ENCODE peak calls at places on chromosomes 6 and 20, in ten cellular contexts. E, X, C, L, N, O, A, H, I and V are unnamed samples. For H3K4me1, the result is how much of the 10 kb centered on the place peaks cover.

GRCh38 chr6:5192135-5192794 is 68.5 kb downstream of the LYRM4 start:
- DNase-seq in N (no peak), C (no peak), H (no peak), X (no peak), I (no peak), E (no peak), O (no peak), A (no peak), L (no peak), V (no peak)

GRCh38 chr6:44264154-44265002 is 973 bp downstream of the NFKBIE start:
- DNase-seq in E (peak), I (peak), A (no peak), X (no peak), C (no peak), N (no peak), H (no peak), O (no peak), L (no peak), V (no peak)

GRCh38 chr6:29516108-29516507 is 28.4 kb upstream of the MAS1L start:
- DNase-seq in L (peak), A (peak), E (peak), H (no peak), X (no peak), C (peak), I (no peak), O (no peak), N (no peak), V (no peak)

GRCh38 chr6:94372229-94372628 is 952.9 kb upstream of the EPHA7 start:
- DNase-seq in C (no peak), O (no peak), I (no peak), E (no peak), N (no peak), L (no peak), H (no peak), X (no peak), A (no peak), V (no peak)

GRCh38 chr6:34201455-34202098 is 35.1 kb upstream of the HMGA1 start:
- DNase-seq in L (peak), O (no peak), I (no peak), C (peak), X (no peak), H (no peak), A (no peak), E (peak), N (no peak), V (no peak)

GRCh38 chr20:54132612-54133433 is 41.0 kb downstream of the CYP24A1 start:
- DNase-seq in H (no peak), C (peak), N (no peak), L (peak), I (no peak), O (peak), A (peak), X (peak), E (peak), V (peak)

GRCh38 chr6:166415306-166415705 is 32.6 kb upstream of the MPC1 start:
- DNase-seq in A (no peak), C (no peak), N (no peak), X (no peak), H (no peak), L (no peak), E (no peak), I (no peak), O (no peak), V (no peak)

GRCh38 chr20:25399038-25399430 is 8.4 kb upstream of the ABHD12 start:
- DNase-seq in H (peak), X (peak), L (peak), A (no peak), N (no peak), C (peak), O (peak), I (no peak), E (peak), V (peak)

GRCh38 chr6:158818008-158818579 is 1.1 kb downstream of the EZR start:
- DNase-seq in I (peak), A (no peak), E (peak), C (no peak), L (peak), O (peak), H (peak), N (peak), X (peak), V (peak)

GRCh38 chr6:33589723-33590530 is 9.9 kb upstream of the BAK1 start:
- DNase-seq in N (peak), O (peak), A (peak), C (peak), X (peak), H (peak), L (peak), I (peak), E (peak), V (peak)

GRCh38 chr6:35299674-35300073 is 2.1 kb downstream of the DEF6 start:
- DNase-seq in H (peak), O (no peak), X (no peak), L (no peak), A (no peak), C (no peak), N (no peak), I (peak), E (no peak), V (no peak)

GRCh38 chr6:35305117-35305516 is 7.5 kb downstream of the DEF6 start:
- DNase-seq in H (no peak), A (no peak), O (peak), C (no peak), E (no peak), X (no peak), N (no peak), I (no peak), L (peak), V (peak)

GRCh38 chr6:35304299-35304698 is 6.7 kb downstream of the DEF6 start:
- DNase-seq in C (no peak), L (no peak), X (no peak), O (no peak), H (no peak), N (no peak), E (no peak), A (no peak), I (no peak), V (no peak)

GRCh38 chr6:35300848-35301247 is 3.2 kb downstream of the DEF6 start:
- DNase-seq in O (no peak), N (no peak), C (no peak), H (no peak), I (no peak), X (no peak), L (no peak), A (no peak), E (no peak), V (no peak)

GRCh38 chr6:35302604-35303218 is 5.1 kb downstream of the DEF6 start:
- DNase-seq in N (no peak), H (no peak), O (peak), I (peak), E (peak), A (peak), C (peak), L (peak), X (peak), V (peak)
- H3K4me1 ChIP-seq in N (under half), H (under half), O (under half), I (under half), E (under half), A (under half), C (under half), L (under half), X (under half), V (under half)

GRCh38 chr6:143677577-143677890 is 231 bp upstream of the PHACTR2 start:
- DNase-seq in X (no peak), I (no peak), A (no peak), O (no peak), E (no peak), N (no peak), L (no peak), C (no peak), H (no peak), V (no peak)

GRCh38 chr6:143677891-143678737 is at the start of gene PHACTR2:
- DNase-seq in O (peak), A (no peak), E (peak), I (peak), L (peak), N (peak), C (peak), H (peak), X (peak), V (peak)

GRCh38 chr6:143680157-143680556 is 2.4 kb downstream of the PHACTR2 start:
- DNase-seq in A (no peak), E (no peak), O (no peak), H (no peak), X (no peak), C (no peak), L (no peak), I (no peak), N (no peak), V (peak)

GRCh38 chr6:143676437-143677045 is 1.2 kb upstream of the PHACTR2 start:
- DNase-seq in C (no peak), E (no peak), A (no peak), N (no peak), X (no peak), O (peak), H (no peak), L (no peak), I (no peak), V (peak)

GRCh38 chr6:143678980-143679379 is 1.2 kb downstream of the PHACTR2 start:
- DNase-seq in N (no peak), X (peak), I (no peak), A (no peak), O (no peak), H (no peak), C (peak), L (peak), E (no peak), V (peak)
- H3K4me1 ChIP-seq in N (under half), X (under half), I (under half), A (under half), O (half or more), H (under half), C (under half), L (half or more), E (under half), V (under half)

GRCh38 chr6:154732824-154733609 is at the start of gene SCAF8:
- DNase-seq in H (peak), L (peak), I (peak), C (peak), X (peak), N (peak), E (peak), A (no peak), O (peak), V (peak)

GRCh38 chr6:154738561-154738961 is 5.3 kb downstream of the SCAF8 start:
- DNase-seq in H (no peak), N (no peak), C (no peak), A (no peak), X (peak), O (peak), I (no peak), L (no peak), E (peak), V (peak)

GRCh38 chr6:154737424-154737823 is 4.2 kb downstream of the SCAF8 start:
- DNase-seq in O (no peak), E (no peak), N (no peak), I (no peak), X (no peak), A (no peak), C (no peak), L (no peak), H (no peak), V (no peak)

GRCh38 chr6:154733610-154734379 is 579 bp downstream of the SCAF8 start:
- DNase-seq in X (peak), L (peak), E (peak), I (peak), H (peak), O (peak), A (peak), C (peak), N (peak), V (peak)

DNA sequence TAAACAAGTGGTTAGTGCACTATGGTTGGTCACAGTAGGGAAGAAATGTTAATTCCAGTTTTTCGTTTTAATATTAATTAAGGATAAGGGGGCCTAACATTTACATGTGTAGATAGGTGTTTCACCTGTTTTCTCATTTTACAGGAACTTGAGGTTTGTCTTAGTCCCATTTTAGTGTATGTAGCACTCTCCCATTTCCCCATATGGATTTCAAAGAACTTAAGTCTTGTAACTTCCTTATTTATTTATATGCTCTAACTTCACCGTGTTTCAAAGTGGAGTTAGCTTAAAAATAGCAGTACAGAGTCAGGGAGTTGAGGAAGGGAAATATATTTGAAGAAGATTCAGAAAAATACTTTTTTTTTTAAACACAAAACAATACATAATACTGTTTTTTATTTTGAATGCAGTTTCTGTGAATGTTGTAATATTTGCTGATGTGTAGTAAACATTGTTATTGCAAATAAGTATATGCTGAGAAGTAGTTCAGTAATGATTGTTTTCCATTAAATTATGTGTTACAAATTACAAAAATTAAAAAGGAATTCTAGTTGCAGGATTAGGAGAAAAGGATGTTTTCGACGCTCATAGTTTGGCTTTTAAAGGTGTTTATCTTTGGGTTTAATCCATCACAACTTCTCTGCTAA is 3.5 kb downstream of the SCAF8 start:
- DNase-seq in H (no peak), L (no peak), A (no peak), C (no peak), E (no peak), O (no peak), N (no peak), X (no peak), I (no peak), V (no peak)
- H3K4me1 ChIP-seq in H (half or more), L (under half), A (under half), C (under half), E (under half), O (under half), N (under half), X (under half), I (under half), V (under half)

GRCh38 chr6:3911614-3912336 is 62.6 kb downstream of the FAM50B start:
- DNase-seq in L (peak), X (no peak), C (peak), N (peak), I (peak), A (peak), E (peak), O (no peak), H (peak), V (peak)

GRCh38 chr6:3912366-3913076 is 63.3 kb downstream of the FAM50B start:
- DNase-seq in O (no peak), N (no peak), H (no peak), A (no peak), L (peak), I (no peak), C (peak), X (no peak), E (peak), V (no peak)

GRCh38 chr6:3910264-3910663 is 61.1 kb downstream of the FAM50B start:
- DNase-seq in O (no peak), I (no peak), C (no peak), E (no peak), X (no peak), N (no peak), A (no peak), L (no peak), H (no peak), V (no peak)

GRCh38 chr6:3908961-3909360 is 59.8 kb downstream of the FAM50B start:
- DNase-seq in X (no peak), N (no peak), A (no peak), C (no peak), H (no peak), E (no peak), I (no peak), L (no peak), O (no peak), V (no peak)

GRCh38 chr6:3911130-3911529 is 62.0 kb downstream of the FAM50B start:
- DNase-seq in H (no peak), N (no peak), C (no peak), A (no peak), I (no peak), E (no peak), X (no peak), L (peak), O (no peak), V (no peak)
- H3K4me1 ChIP-seq in H (half or more), N (under half), C (under half), A (under half), I (under half), E (under half), X (under half), L (under half), O (under half), V (under half)

DNA sequence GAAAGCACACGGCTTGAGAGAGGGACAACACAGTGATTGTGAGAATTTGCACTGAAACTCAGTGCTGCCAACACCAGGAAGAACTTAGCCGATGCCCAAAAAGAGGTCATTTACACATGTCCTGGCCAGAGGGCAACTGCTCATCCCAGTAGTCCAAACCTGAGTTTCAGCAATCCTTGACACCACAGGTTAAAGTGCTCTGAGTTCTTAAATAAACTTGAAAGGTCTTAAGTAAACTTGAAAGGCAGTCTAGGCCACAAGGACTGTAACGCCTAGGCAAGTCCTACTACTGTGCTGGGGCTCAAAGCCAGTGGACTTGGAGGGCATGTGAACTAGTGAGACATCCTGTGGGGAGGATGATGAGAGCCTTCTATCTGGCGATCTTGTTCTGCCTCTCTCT is 14.1 kb downstream of the SNX14 start:
- DNase-seq in O (peak), I (no peak), L (no peak), E (no peak), H (no peak), X (no peak), N (no peak), C (no peak), A (no peak), V (peak)
- H3K4me1 ChIP-seq in O (under half), I (under half), L (under half), E (under half), H (under half), X (under half), N (under half), C (under half), A (under half), V (under half)